ENCODE peak calls at places on chromosomes 3 and 15, in four cellular contexts. One of them, this sample, is unnamed.

GRCh38 chr3:186472466-186473008 is 71.6 kb downstream of the CRYGS start:
- DNase-seq in WTC11: no peak
- DNase-seq in H1: no peak
- DNase-seq in K562: no peak
- DNase-seq in this sample: no peak

GRCh38 chr3:197493049-197493448 is 62.7 kb downstream of the BDH1 start:
- DNase-seq in WTC11: no peak
- DNase-seq in H1: no peak
- DNase-seq in K562: no peak
- DNase-seq in this sample: no peak

GRCh38 chr3:4979401-4980228 is at the start of gene BHLHE40:
- DNase-seq in H1: no peak
- DNase-seq in WTC11: peak
- DNase-seq in K562: peak
- DNase-seq in this sample: peak

GRCh38 chr15:89072277-89072869 is 15.9 kb upstream of the ABHD2 start:
- DNase-seq in WTC11: no peak
- DNase-seq in H1: no peak
- DNase-seq in K562: no peak
- DNase-seq in this sample: no peak

GRCh38 chr3:172061724-172062184 is 22.4 kb downstream of the FNDC3B start:
- DNase-seq in WTC11: no peak
- DNase-seq in H1: no peak
- DNase-seq in K562: no peak
- DNase-seq in this sample: no peak

GRCh38 chr3:186502138-186502941 is 41.8 kb downstream of the CRYGS start:
- DNase-seq in WTC11: no peak
- DNase-seq in H1: no peak
- DNase-seq in K562: no peak
- DNase-seq in this sample: no peak

GRCh38 chr3:184040010-184040409 is 8.5 kb downstream of the HTR3D start:
- DNase-seq in H1: no peak
- DNase-seq in WTC11: peak
- DNase-seq in K562: peak
- DNase-seq in this sample: peak

GRCh38 chr3:19931767-19932188 is 2.2 kb downstream of the EFHB start:
- DNase-seq in K562: peak
- DNase-seq in WTC11: no peak
- DNase-seq in H1: no peak
- DNase-seq in this sample: no peak

GRCh38 chr3:87247086-87247781 is 20.1 kb downstream of the CHMP2B start:
- DNase-seq in H1: no peak
- DNase-seq in WTC11: no peak
- DNase-seq in K562: no peak
- DNase-seq in this sample: no peak

GRCh38 chr15:56929389-56929788 is 10.9 kb downstream of the TCF12 start:
- DNase-seq in K562: peak
- DNase-seq in H1: no peak
- DNase-seq in WTC11: no peak
- DNase-seq in this sample: no peak

GRCh38 chr3:56878046-56878445 is 76.3 kb upstream of the ARHGEF3 start:
- DNase-seq in H1: no peak
- DNase-seq in WTC11: no peak
- DNase-seq in K562: peak
- DNase-seq in this sample: no peak

GRCh38 chr15:65791335-65792129 is 561 bp downstream of the DENND4A start:
- DNase-seq in H1: peak
- DNase-seq in K562: peak
- DNase-seq in WTC11: peak
- DNase-seq in this sample: no peak

GRCh38 chr3:191306428-191306827 is 22.8 kb upstream of the CCDC50 start:
- DNase-seq in K562: no peak
- DNase-seq in H1: no peak
- DNase-seq in WTC11: no peak
- DNase-seq in this sample: no peak

GRCh38 chr3:126998728-126999127 is 15.8 kb downstream of the PLXNA1 start:
- DNase-seq in K562: no peak
- DNase-seq in WTC11: no peak
- DNase-seq in H1: no peak
- DNase-seq in this sample: no peak

GRCh38 chr3:43638594-43639447 is 17.0 kb upstream of the ANO10 start:
- DNase-seq in WTC11: peak
- DNase-seq in H1: no peak
- DNase-seq in K562: peak
- DNase-seq in this sample: no peak

GRCh38 chr15:100569406-100569805 is 32.6 kb downstream of the LINS1 start:
- DNase-seq in H1: no peak
- DNase-seq in K562: no peak
- DNase-seq in WTC11: no peak
- DNase-seq in this sample: no peak

GRCh38 chr3:138479355-138479964 is 45.0 kb downstream of the ESYT3 start:
- DNase-seq in H1: no peak
- DNase-seq in WTC11: peak
- DNase-seq in K562: peak
- DNase-seq in this sample: peak

GRCh38 chr15:77420610-77421369 is at the start of gene HMG20A:
- DNase-seq in H1: no peak
- DNase-seq in K562: peak
- DNase-seq in WTC11: peak
- DNase-seq in this sample: peak

DNA sequence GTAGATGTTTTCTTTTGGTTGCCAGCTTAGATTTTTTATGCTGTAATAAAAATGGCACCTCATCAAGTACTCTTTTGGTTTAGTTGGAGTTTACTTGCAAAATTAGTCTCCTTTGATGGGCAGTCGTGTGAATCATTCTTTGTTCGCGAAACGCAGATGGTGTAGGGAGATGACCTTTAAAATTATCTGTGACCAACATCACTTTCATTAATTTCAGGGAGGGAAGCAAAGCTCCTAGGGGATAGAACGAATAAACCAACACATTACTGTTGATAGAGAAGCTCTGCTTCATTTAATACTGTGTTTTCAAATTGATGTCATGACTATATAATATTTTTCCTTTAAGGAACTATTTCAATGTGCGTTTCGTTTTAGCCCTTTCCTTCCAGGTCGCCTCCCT is 67.4 kb downstream of the USP13 start:
- DNase-seq in WTC11: no peak
- DNase-seq in K562: no peak
- DNase-seq in H1: no peak
- DNase-seq in this sample: no peak
- TF ChIP-seq TEAD4 in WTC11: no peak
- TF ChIP-seq TEAD4 in K562: no peak
- TF ChIP-seq TEAD4 in H1: no peak
- TF ChIP-seq TEAD4 in this sample: no peak

GRCh38 chr3:149832086-149832485 is 19.1 kb downstream of the RNF13 start:
- DNase-seq in H1: no peak
- DNase-seq in K562: no peak
- DNase-seq in WTC11: no peak
- DNase-seq in this sample: no peak
- TF ChIP-seq TEAD4 in H1: no peak
- TF ChIP-seq TEAD4 in K562: no peak
- TF ChIP-seq TEAD4 in WTC11: no peak
- TF ChIP-seq TEAD4 in this sample: no peak

GRCh38 chr3:110859340-110859739 is 212.3 kb upstream of the NECTIN3 start:
- DNase-seq in H1: no peak
- DNase-seq in K562: no peak
- DNase-seq in WTC11: no peak
- DNase-seq in this sample: no peak
- TF ChIP-seq TEAD4 in H1: no peak
- TF ChIP-seq TEAD4 in K562: no peak
- TF ChIP-seq TEAD4 in WTC11: no peak
- TF ChIP-seq TEAD4 in this sample: no peak

GRCh38 chr3:23232016-23232415 is 28.9 kb downstream of the UBE2E2 start:
- DNase-seq in K562: no peak
- DNase-seq in H1: no peak
- DNase-seq in WTC11: no peak
- DNase-seq in this sample: no peak
- TF ChIP-seq TEAD4 in K562: no peak
- TF ChIP-seq TEAD4 in H1: peak
- TF ChIP-seq TEAD4 in WTC11: no peak
- TF ChIP-seq TEAD4 in this sample: no peak

GRCh38 chr15:99424978-99425665 is 140.7 kb upstream of the MEF2A start:
- DNase-seq in H1: no peak
- DNase-seq in WTC11: no peak
- DNase-seq in K562: no peak
- DNase-seq in this sample: peak
- TF ChIP-seq TEAD4 in H1: no peak
- TF ChIP-seq TEAD4 in WTC11: no peak
- TF ChIP-seq TEAD4 in K562: no peak
- TF ChIP-seq TEAD4 in this sample: peak

GRCh38 chr3:106813742-106814141 is 563.5 kb upstream of the CCDC54 start:
- DNase-seq in K562: no peak
- DNase-seq in WTC11: no peak
- DNase-seq in H1: no peak
- DNase-seq in this sample: no peak

GRCh38 chr3:106810461-106810733 is 566.8 kb upstream of the CCDC54 start:
- DNase-seq in H1: no peak
- DNase-seq in K562: no peak
- DNase-seq in WTC11: no peak
- DNase-seq in this sample: peak

GRCh38 chr3:106809633-106810460 is 567.4 kb upstream of the CCDC54 start:
- DNase-seq in WTC11: no peak
- DNase-seq in H1: no peak
- DNase-seq in K562: no peak
- DNase-seq in this sample: no peak

GRCh38 chr3:106814231-106814630 is 563.0 kb upstream of the CCDC54 start:
- DNase-seq in K562: no peak
- DNase-seq in H1: no peak
- DNase-seq in WTC11: no peak
- DNase-seq in this sample: peak

DNA sequence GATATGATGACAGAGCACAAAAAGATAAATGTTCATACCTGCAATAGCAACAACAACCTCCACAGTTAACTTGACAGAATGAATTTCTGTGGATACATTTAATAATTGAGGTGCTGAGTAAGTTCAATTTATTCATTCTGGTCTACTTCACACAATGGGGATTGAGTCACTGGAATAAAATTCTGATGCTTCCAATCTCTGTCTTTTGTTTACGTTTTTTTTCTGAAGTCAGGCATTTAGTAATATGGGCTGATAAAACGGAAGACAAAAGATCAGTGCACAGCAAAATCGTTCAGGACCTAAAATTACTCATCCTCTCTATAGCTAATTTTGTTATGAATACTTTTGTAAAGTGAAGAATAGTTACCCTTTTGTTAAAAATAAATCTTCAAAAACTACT is 565.9 kb upstream of the CCDC54 start:
- DNase-seq in K562: no peak
- DNase-seq in WTC11: no peak
- DNase-seq in H1: no peak
- DNase-seq in this sample: no peak
- TF ChIP-seq TEAD4 in K562: no peak
- TF ChIP-seq TEAD4 in WTC11: no peak
- TF ChIP-seq TEAD4 in H1: no peak
- TF ChIP-seq TEAD4 in this sample: no peak

DNA sequence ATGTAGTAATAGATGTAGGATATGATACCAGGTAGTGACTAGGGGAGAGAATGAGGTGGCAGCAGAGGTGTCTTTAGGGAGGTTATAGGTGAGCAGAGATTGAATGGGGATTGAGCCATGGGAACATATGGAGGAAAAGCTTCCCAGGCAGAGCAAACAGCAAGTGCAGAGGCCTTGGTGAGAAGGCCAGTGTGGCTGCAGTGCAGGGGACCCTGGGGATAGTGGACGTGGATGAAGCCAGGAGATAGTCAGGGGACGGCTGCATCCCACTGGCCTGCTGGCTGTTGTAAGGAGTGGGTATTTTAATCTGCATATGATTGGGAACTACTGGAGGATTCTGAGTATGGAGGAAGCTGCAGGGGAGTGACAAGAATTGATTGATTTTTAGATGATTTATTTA is 62.7 kb upstream of the TRAK1 start:
- DNase-seq in K562: no peak
- DNase-seq in WTC11: no peak
- DNase-seq in H1: no peak
- DNase-seq in this sample: no peak
- TF ChIP-seq TEAD4 in K562: no peak
- TF ChIP-seq TEAD4 in WTC11: no peak
- TF ChIP-seq TEAD4 in H1: no peak
- TF ChIP-seq TEAD4 in this sample: no peak

GRCh38 chr3:157390713-157391515 is 45.7 kb upstream of the PTX3 start:
- DNase-seq in H1: no peak
- DNase-seq in K562: no peak
- DNase-seq in WTC11: no peak
- DNase-seq in this sample: no peak

GRCh38 chr3:157394361-157394760 is 42.3 kb upstream of the PTX3 start:
- DNase-seq in H1: no peak
- DNase-seq in K562: no peak
- DNase-seq in WTC11: no peak
- DNase-seq in this sample: no peak

GRCh38 chr3:157392104-157392503 is 44.5 kb upstream of the PTX3 start:
- DNase-seq in WTC11: no peak
- DNase-seq in H1: no peak
- DNase-seq in K562: no peak
- DNase-seq in this sample: no peak

GRCh38 chr3:157388976-157389375 is 47.7 kb upstream of the PTX3 start:
- DNase-seq in WTC11: no peak
- DNase-seq in H1: no peak
- DNase-seq in K562: no peak
- DNase-seq in this sample: no peak

DNA sequence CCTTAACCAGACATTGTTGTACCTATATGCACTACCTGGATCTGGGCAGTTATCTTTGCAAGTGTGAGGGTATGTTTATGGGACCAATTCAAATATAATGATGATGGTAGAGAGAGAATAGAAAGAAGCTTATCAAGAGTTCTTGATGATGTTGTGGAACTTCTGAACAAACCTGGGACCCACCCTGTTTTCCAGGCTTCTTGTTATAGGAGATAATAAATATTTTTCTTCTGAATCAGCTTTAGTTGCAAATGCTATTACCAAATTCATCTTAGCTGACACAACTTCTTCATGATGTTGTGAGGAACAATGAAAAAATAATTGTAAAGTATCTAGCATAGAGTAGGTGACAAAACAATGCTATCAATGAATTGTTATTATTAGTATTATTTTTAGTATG is 43.6 kb upstream of the PTX3 start:
- DNase-seq in WTC11: no peak
- DNase-seq in H1: no peak
- DNase-seq in K562: no peak
- DNase-seq in this sample: no peak
- TF ChIP-seq TEAD4 in WTC11: no peak
- TF ChIP-seq TEAD4 in H1: no peak
- TF ChIP-seq TEAD4 in K562: no peak
- TF ChIP-seq TEAD4 in this sample: no peak

This sample was measured in SK-N-SH.